ENCODE peak calls at places on chromosomes 1 and 21, in four cellular contexts. One of them, this sample, is unnamed. For H3K4me1, the result is how much of the 10 kb centered on the place peaks cover.

GRCh38 chr21:40465382-40465781 is 381.6 kb downstream of the DSCAM start:
- DNase-seq in aorta: no peak
- DNase-seq in adrenal gland: no peak
- DNase-seq in NT2/D1: no peak
- DNase-seq in this sample: no peak

GRCh38 chr1:208433086-208433485 is 188.9 kb upstream of the PLXNA2 start:
- DNase-seq in NT2/D1: no peak
- DNase-seq in aorta: no peak
- DNase-seq in adrenal gland: no peak
- DNase-seq in this sample: no peak

GRCh38 chr1:23567996-23568607 is 8.8 kb upstream of the ID3 start:
- DNase-seq in aorta: peak
- DNase-seq in adrenal gland: no peak
- DNase-seq in NT2/D1: no peak
- DNase-seq in this sample: no peak

GRCh38 chr21:15000076-15000475 is 64.7 kb downstream of the NRIP1 start:
- DNase-seq in adrenal gland: no peak
- DNase-seq in NT2/D1: no peak
- DNase-seq in aorta: no peak
- DNase-seq in this sample: no peak

GRCh38 chr1:197917813-197918646 is 858 bp downstream of the LHX9 start:
- DNase-seq in NT2/D1: no peak
- DNase-seq in adrenal gland: no peak
- DNase-seq in aorta: peak
- DNase-seq in this sample: no peak

GRCh38 chr1:186442651-186443114 is 18.2 kb downstream of the PDC start:
- DNase-seq in NT2/D1: no peak
- DNase-seq in aorta: no peak
- DNase-seq in adrenal gland: no peak
- DNase-seq in this sample: no peak

GRCh38 chr1:51517361-51518032 is 1.6 kb downstream of the EPS15 start:
- DNase-seq in adrenal gland: no peak
- DNase-seq in NT2/D1: no peak
- DNase-seq in aorta: no peak
- DNase-seq in this sample: no peak

GRCh38 chr1:201563406-201563780 is 24.5 kb downstream of the NAV1 start:
- DNase-seq in NT2/D1: no peak
- DNase-seq in adrenal gland: no peak
- DNase-seq in aorta: no peak
- DNase-seq in this sample: no peak

GRCh38 chr1:56032276-56032675 is 547.1 kb downstream of the PLPP3 start:
- DNase-seq in aorta: no peak
- DNase-seq in NT2/D1: no peak
- DNase-seq in adrenal gland: no peak
- DNase-seq in this sample: no peak

GRCh38 chr1:182279724-182280506 is 111.7 kb downstream of the GLUL start:
- DNase-seq in NT2/D1: no peak
- DNase-seq in aorta: no peak
- DNase-seq in adrenal gland: peak
- DNase-seq in this sample: peak

GRCh38 chr1:1614954-1615255 is 395 bp upstream of the MIB2 start:
- DNase-seq in aorta: no peak
- DNase-seq in NT2/D1: no peak
- DNase-seq in adrenal gland: no peak
- DNase-seq in this sample: no peak

GRCh38 chr1:212678456-212679410 is 20.9 kb downstream of the BATF3 start:
- DNase-seq in adrenal gland: no peak
- DNase-seq in aorta: no peak
- DNase-seq in NT2/D1: no peak
- DNase-seq in this sample: no peak

GRCh38 chr1:221268295-221268694 is 389.1 kb downstream of the HLX start:
- DNase-seq in NT2/D1: no peak
- DNase-seq in aorta: no peak
- DNase-seq in adrenal gland: no peak
- DNase-seq in this sample: no peak

GRCh38 chr1:199551967-199552565 is 475.4 kb upstream of the NR5A2 start:
- DNase-seq in adrenal gland: peak
- DNase-seq in aorta: no peak
- DNase-seq in NT2/D1: peak
- DNase-seq in this sample: no peak

GRCh38 chr1:103461171-103462105 is 64.1 kb upstream of the RNPC3 start:
- DNase-seq in aorta: no peak
- DNase-seq in NT2/D1: no peak
- DNase-seq in adrenal gland: no peak
- DNase-seq in this sample: no peak

GRCh38 chr1:23163395-23163794 is 5.3 kb downstream of the LUZP1 start:
- DNase-seq in aorta: no peak
- DNase-seq in NT2/D1: no peak
- DNase-seq in adrenal gland: no peak
- DNase-seq in this sample: no peak

GRCh38 chr1:66296901-66297300 is 237.1 kb upstream of the SGIP1 start:
- DNase-seq in NT2/D1: no peak
- DNase-seq in adrenal gland: no peak
- DNase-seq in aorta: no peak
- DNase-seq in this sample: no peak

GRCh38 chr21:16502273-16502672 is 772.5 kb downstream of the USP25 start:
- DNase-seq in aorta: no peak
- DNase-seq in adrenal gland: no peak
- DNase-seq in NT2/D1: no peak
- DNase-seq in this sample: no peak

GRCh38 chr1:84582802-84583587 is 8.8 kb upstream of the CTBS start:
- DNase-seq in NT2/D1: no peak
- DNase-seq in aorta: no peak
- DNase-seq in adrenal gland: no peak
- DNase-seq in this sample: no peak

GRCh38 chr1:218711884-218712674 is 366.9 kb downstream of the TGFB2 start:
- DNase-seq in adrenal gland: no peak
- DNase-seq in aorta: no peak
- DNase-seq in NT2/D1: no peak
- DNase-seq in this sample: peak

GRCh38 chr1:18962121-18962721 is 5.7 kb upstream of the IFFO2 start:
- DNase-seq in aorta: peak
- DNase-seq in NT2/D1: no peak
- DNase-seq in adrenal gland: peak
- DNase-seq in this sample: peak

GRCh38 chr1:189007824-189008223 is 1469.8 kb downstream of the BRINP3 start:
- DNase-seq in NT2/D1: no peak
- DNase-seq in aorta: no peak
- DNase-seq in adrenal gland: no peak
- DNase-seq in this sample: no peak

GRCh38 chr1:203306970-203307541 is 1.7 kb downstream of the BTG2 start:
- DNase-seq in aorta: peak
- DNase-seq in NT2/D1: no peak
- DNase-seq in adrenal gland: peak
- DNase-seq in this sample: peak

GRCh38 chr1:206866062-206866461 is 639 bp downstream of the IL20 start:
- DNase-seq in NT2/D1: no peak
- DNase-seq in aorta: no peak
- DNase-seq in adrenal gland: no peak
- DNase-seq in this sample: no peak

GRCh38 chr1:161792740-161793139 is 26.6 kb downstream of the ATF6 start:
- DNase-seq in aorta: no peak
- DNase-seq in adrenal gland: no peak
- DNase-seq in NT2/D1: peak
- DNase-seq in this sample: no peak

GRCh38 chr1:235601087-235601486 is 48.5 kb downstream of the GNG4 start:
- DNase-seq in adrenal gland: peak
- DNase-seq in NT2/D1: no peak
- DNase-seq in aorta: no peak
- DNase-seq in this sample: peak

GRCh38 chr1:94050263-94050662 is 70.7 kb downstream of the ABCA4 start:
- DNase-seq in aorta: no peak
- DNase-seq in NT2/D1: no peak
- DNase-seq in adrenal gland: no peak
- DNase-seq in this sample: no peak

GRCh38 chr21:16070207-16070651 is 340.4 kb downstream of the USP25 start:
- DNase-seq in adrenal gland: no peak
- DNase-seq in NT2/D1: no peak
- DNase-seq in aorta: peak
- DNase-seq in this sample: no peak

GRCh38 chr1:56378376-56379070 is 200.8 kb downstream of the PLPP3 start:
- DNase-seq in aorta: no peak
- DNase-seq in NT2/D1: no peak
- DNase-seq in adrenal gland: no peak
- DNase-seq in this sample: no peak

GRCh38 chr1:152112101-152112884 is 3.0 kb downstream of the TCHH start:
- DNase-seq in adrenal gland: no peak
- DNase-seq in aorta: peak
- DNase-seq in NT2/D1: peak
- DNase-seq in this sample: no peak

GRCh38 chr1:29322147-29322694 is 85.9 kb downstream of the PTPRU start:
- DNase-seq in aorta: no peak
- DNase-seq in NT2/D1: no peak
- DNase-seq in adrenal gland: no peak
- DNase-seq in this sample: no peak

GRCh38 chr1:23251812-23252211 is 34.5 kb upstream of the HTR1D start:
- DNase-seq in aorta: no peak
- DNase-seq in NT2/D1: no peak
- DNase-seq in adrenal gland: no peak
- DNase-seq in this sample: no peak

GRCh38 chr1:206684003-206684402 is 702 bp upstream of the MAPKAPK2 start:
- DNase-seq in NT2/D1: no peak
- DNase-seq in aorta: no peak
- DNase-seq in adrenal gland: no peak
- DNase-seq in this sample: no peak

GRCh38 chr21:16535100-16535418 is 805.3 kb downstream of the USP25 start:
- DNase-seq in aorta: peak
- DNase-seq in NT2/D1: no peak
- DNase-seq in adrenal gland: peak
- DNase-seq in this sample: no peak

GRCh38 chr1:241229216-241229615 is 127.8 kb downstream of the RGS7 start:
- DNase-seq in NT2/D1: no peak
- DNase-seq in adrenal gland: peak
- DNase-seq in aorta: no peak
- DNase-seq in this sample: peak

GRCh38 chr21:36517366-36518075 is 37.6 kb upstream of the CLDN14 start:
- DNase-seq in adrenal gland: no peak
- DNase-seq in aorta: no peak
- DNase-seq in NT2/D1: no peak
- DNase-seq in this sample: no peak

GRCh38 chr1:151143986-151144385 is 2.4 kb downstream of the SEMA6C start:
- DNase-seq in adrenal gland: peak
- DNase-seq in NT2/D1: peak
- DNase-seq in aorta: no peak
- DNase-seq in this sample: no peak

GRCh38 chr1:160542303-160542945 is 19.4 kb upstream of the SLAMF6 start:
- DNase-seq in NT2/D1: no peak
- DNase-seq in adrenal gland: no peak
- DNase-seq in aorta: no peak
- DNase-seq in this sample: no peak
- H3K4me1 ChIP-seq in NT2/D1: under half
- H3K4me1 ChIP-seq in adrenal gland: under half
- H3K4me1 ChIP-seq in aorta: under half
- H3K4me1 ChIP-seq in this sample: under half

GRCh38 chr21:28742527-28742926 is 250.2 kb downstream of the LTN1 start:
- DNase-seq in NT2/D1: no peak
- DNase-seq in aorta: no peak
- DNase-seq in adrenal gland: no peak
- DNase-seq in this sample: no peak
- H3K4me1 ChIP-seq in NT2/D1: under half
- H3K4me1 ChIP-seq in aorta: under half
- H3K4me1 ChIP-seq in adrenal gland: under half
- H3K4me1 ChIP-seq in this sample: under half

GRCh38 chr1:116254776-116255175 is 118.3 kb upstream of the ATP1A1 start:
- DNase-seq in adrenal gland: no peak
- DNase-seq in NT2/D1: no peak
- DNase-seq in aorta: no peak
- DNase-seq in this sample: no peak

GRCh38 chr1:116255486-116255885 is 117.6 kb upstream of the ATP1A1 start:
- DNase-seq in NT2/D1: no peak
- DNase-seq in aorta: no peak
- DNase-seq in adrenal gland: no peak
- DNase-seq in this sample: no peak

GRCh38 chr1:116254001-116254400 is 119.0 kb upstream of the ATP1A1 start:
- DNase-seq in aorta: no peak
- DNase-seq in NT2/D1: no peak
- DNase-seq in adrenal gland: no peak
- DNase-seq in this sample: no peak

GRCh38 chr1:116256875-116257823 is 115.9 kb upstream of the ATP1A1 start:
- DNase-seq in adrenal gland: no peak
- DNase-seq in NT2/D1: no peak
- DNase-seq in aorta: no peak
- DNase-seq in this sample: peak

GRCh38 chr1:116255933-116256649 is 117.0 kb upstream of the ATP1A1 start:
- DNase-seq in adrenal gland: no peak
- DNase-seq in NT2/D1: no peak
- DNase-seq in aorta: no peak
- DNase-seq in this sample: no peak
- H3K4me1 ChIP-seq in adrenal gland: under half
- H3K4me1 ChIP-seq in NT2/D1: under half
- H3K4me1 ChIP-seq in aorta: under half
- H3K4me1 ChIP-seq in this sample: under half

GRCh38 chr1:11207898-11208611 is 18.9 kb downstream of the ANGPTL7 start:
- DNase-seq in aorta: no peak
- DNase-seq in adrenal gland: no peak
- DNase-seq in NT2/D1: no peak
- DNase-seq in this sample: no peak
- H3K4me1 ChIP-seq in aorta: under half
- H3K4me1 ChIP-seq in adrenal gland: under half
- H3K4me1 ChIP-seq in NT2/D1: under half
- H3K4me1 ChIP-seq in this sample: under half

GRCh38 chr21:45299026-45299863 is 11.6 kb upstream of the POFUT2 start:
- DNase-seq in adrenal gland: peak
- DNase-seq in aorta: no peak
- DNase-seq in NT2/D1: no peak
- DNase-seq in this sample: no peak

GRCh38 chr21:45295576-45296365 is 8.1 kb upstream of the POFUT2 start:
- DNase-seq in aorta: no peak
- DNase-seq in adrenal gland: peak
- DNase-seq in NT2/D1: no peak
- DNase-seq in this sample: no peak

GRCh38 chr21:45297329-45297728 is 9.6 kb upstream of the POFUT2 start:
- DNase-seq in NT2/D1: no peak
- DNase-seq in aorta: no peak
- DNase-seq in adrenal gland: peak
- DNase-seq in this sample: no peak

GRCh38 chr21:45296638-45297037 is 8.9 kb upstream of the POFUT2 start:
- DNase-seq in aorta: no peak
- DNase-seq in NT2/D1: no peak
- DNase-seq in adrenal gland: peak
- DNase-seq in this sample: peak

GRCh38 chr21:45297869-45298268 is 10.2 kb upstream of the POFUT2 start:
- DNase-seq in aorta: no peak
- DNase-seq in NT2/D1: no peak
- DNase-seq in adrenal gland: peak
- DNase-seq in this sample: no peak
- H3K4me1 ChIP-seq in aorta: under half
- H3K4me1 ChIP-seq in NT2/D1: under half
- H3K4me1 ChIP-seq in adrenal gland: under half
- H3K4me1 ChIP-seq in this sample: under half